ENCODE peak calls at places on chromosomes 16 and 17, in five cellular contexts. One of them, this sample, is unnamed.

GRCh38 chr16:351804-352520 is 561 bp downstream of the AXIN1 start:
- DNase-seq in PC-3: no peak
- DNase-seq in DND-41: no peak
- DNase-seq in cardiac muscle cell: no peak
- DNase-seq in tibial nerve: no peak
- DNase-seq in this sample: no peak

GRCh38 chr17:2933606-2934005 is 129.8 kb downstream of the OR1D5 start:
- DNase-seq in DND-41: no peak
- DNase-seq in tibial nerve: no peak
- DNase-seq in PC-3: no peak
- DNase-seq in cardiac muscle cell: no peak
- DNase-seq in this sample: no peak

GRCh38 chr16:28499854-28500253 is 5.4 kb downstream of the APOBR start:
- DNase-seq in tibial nerve: no peak
- DNase-seq in DND-41: no peak
- DNase-seq in PC-3: no peak
- DNase-seq in cardiac muscle cell: no peak
- DNase-seq in this sample: no peak

GRCh38 chr17:50111687-50112655 is 16.8 kb downstream of the PDK2 start:
- DNase-seq in cardiac muscle cell: no peak
- DNase-seq in tibial nerve: no peak
- DNase-seq in DND-41: no peak
- DNase-seq in PC-3: no peak
- DNase-seq in this sample: no peak

GRCh38 chr16:73052441-73053030 is 4.6 kb upstream of the ZFHX3 start:
- DNase-seq in PC-3: no peak
- DNase-seq in cardiac muscle cell: no peak
- DNase-seq in DND-41: no peak
- DNase-seq in tibial nerve: no peak
- DNase-seq in this sample: no peak

GRCh38 chr17:9072626-9073339 is 51.5 kb downstream of the NTN1 start:
- DNase-seq in PC-3: no peak
- DNase-seq in cardiac muscle cell: peak; percentile 27
- DNase-seq in tibial nerve: peak; percentile 51
- DNase-seq in DND-41: no peak
- DNase-seq in this sample: no peak

GRCh38 chr16:68216240-68216639 is 19.7 kb downstream of the ESRP2 start:
- DNase-seq in tibial nerve: no peak
- DNase-seq in PC-3: no peak
- DNase-seq in DND-41: no peak
- DNase-seq in cardiac muscle cell: no peak
- DNase-seq in this sample: no peak

GRCh38 chr17:52383493-52384100 is 225.1 kb upstream of the CA10 start:
- DNase-seq in cardiac muscle cell: peak; percentile 66
- DNase-seq in tibial nerve: peak; percentile 54
- DNase-seq in DND-41: peak; percentile 44
- DNase-seq in PC-3: peak; percentile 76
- DNase-seq in this sample: no peak

GRCh38 chr17:83178533-83179201 is 99.3 kb downstream of the METRNL start:
- DNase-seq in DND-41: no peak
- DNase-seq in tibial nerve: peak; percentile 4
- DNase-seq in PC-3: no peak
- DNase-seq in cardiac muscle cell: no peak
- DNase-seq in this sample: no peak

GRCh38 chr17:57662644-57663308 is 82.3 kb downstream of the CCDC182 start:
- DNase-seq in cardiac muscle cell: peak; percentile 99
- DNase-seq in PC-3: peak; percentile 100
- DNase-seq in DND-41: peak; percentile 62
- DNase-seq in tibial nerve: peak; percentile 81
- DNase-seq in this sample: peak; percentile 92

GRCh38 chr17:74445156-74445555 is 13.3 kb downstream of the GPRC5C start:
- DNase-seq in PC-3: no peak
- DNase-seq in tibial nerve: no peak
- DNase-seq in DND-41: no peak
- DNase-seq in cardiac muscle cell: no peak
- DNase-seq in this sample: no peak

GRCh38 chr17:50533720-50534148 is 1.2 kb downstream of the EPN3 start:
- DNase-seq in DND-41: no peak
- DNase-seq in tibial nerve: peak; percentile 60
- DNase-seq in PC-3: peak; percentile 63
- DNase-seq in cardiac muscle cell: peak; percentile 77
- DNase-seq in this sample: no peak

GRCh38 chr16:72985148-72985882 is 62.6 kb downstream of the ZFHX3 start:
- DNase-seq in DND-41: no peak
- DNase-seq in PC-3: no peak
- DNase-seq in tibial nerve: peak; percentile 94
- DNase-seq in cardiac muscle cell: peak; percentile 88
- DNase-seq in this sample: no peak

GRCh38 chr17:1899403-1900000 is 69.7 kb downstream of the RPA1 start:
- DNase-seq in tibial nerve: no peak
- DNase-seq in DND-41: no peak
- DNase-seq in cardiac muscle cell: no peak
- DNase-seq in PC-3: peak; percentile 10
- DNase-seq in this sample: no peak

GRCh38 chr16:19691161-19691850 is 26.7 kb downstream of the KNOP1 start:
- DNase-seq in cardiac muscle cell: no peak
- DNase-seq in tibial nerve: peak; percentile 24
- DNase-seq in DND-41: no peak
- DNase-seq in PC-3: peak; percentile 53
- DNase-seq in this sample: no peak

GRCh38 chr16:84700518-84701277 is 898 bp downstream of the USP10 start:
- DNase-seq in DND-41: peak; percentile 60
- DNase-seq in cardiac muscle cell: no peak
- DNase-seq in tibial nerve: peak; percentile 21
- DNase-seq in PC-3: peak; percentile 36
- DNase-seq in this sample: no peak

GRCh38 chr16:24748242-24748641 is 18.8 kb downstream of the TNRC6A start:
- DNase-seq in PC-3: peak; percentile 80
- DNase-seq in tibial nerve: peak; percentile 53
- DNase-seq in DND-41: no peak
- DNase-seq in cardiac muscle cell: peak; percentile 90
- DNase-seq in this sample: no peak

GRCh38 chr16:27529962-27530361 is 19.8 kb downstream of the GTF3C1 start:
- DNase-seq in cardiac muscle cell: peak; percentile 50
- DNase-seq in DND-41: no peak
- DNase-seq in tibial nerve: no peak
- DNase-seq in PC-3: peak; percentile 45
- DNase-seq in this sample: no peak

GRCh38 chr17:45225051-45225700 is 3.5 kb downstream of the FMNL1 start:
- DNase-seq in DND-41: peak; percentile 83
- DNase-seq in PC-3: peak; percentile 91
- DNase-seq in cardiac muscle cell: no peak
- DNase-seq in tibial nerve: no peak
- DNase-seq in this sample: no peak

GRCh38 chr16:66454751-66455150 is 27.7 kb downstream of the BEAN1 start:
- DNase-seq in tibial nerve: no peak
- DNase-seq in DND-41: no peak
- DNase-seq in PC-3: no peak
- DNase-seq in cardiac muscle cell: no peak
- DNase-seq in this sample: no peak

GRCh38 chr17:3012926-3013581 is 50.4 kb downstream of the OR1D5 start:
- DNase-seq in cardiac muscle cell: peak; percentile 76
- DNase-seq in tibial nerve: peak; percentile 58
- DNase-seq in PC-3: peak; percentile 56
- DNase-seq in DND-41: peak; percentile 52
- DNase-seq in this sample: no peak

GRCh38 chr16:83792391-83792790 is 15.4 kb upstream of the HSBP1 start:
- DNase-seq in cardiac muscle cell: no peak
- DNase-seq in DND-41: no peak
- DNase-seq in tibial nerve: no peak
- DNase-seq in PC-3: no peak
- DNase-seq in this sample: no peak

GRCh38 chr17:17030515-17031211 is 11.6 kb upstream of the MPRIP start:
- DNase-seq in cardiac muscle cell: no peak
- DNase-seq in PC-3: no peak
- DNase-seq in DND-41: no peak
- DNase-seq in tibial nerve: no peak
- DNase-seq in this sample: no peak

GRCh38 chr17:60604686-60605334 is 4.8 kb downstream of the PPM1D start:
- DNase-seq in PC-3: peak; percentile 25
- DNase-seq in cardiac muscle cell: peak; percentile 59
- DNase-seq in DND-41: no peak
- DNase-seq in tibial nerve: no peak
- DNase-seq in this sample: no peak

GRCh38 chr16:53022374-53022773 is 30.3 kb downstream of the CHD9NB start:
- DNase-seq in DND-41: peak; percentile 32
- DNase-seq in tibial nerve: no peak
- DNase-seq in PC-3: peak; percentile 53
- DNase-seq in cardiac muscle cell: peak; percentile 72
- DNase-seq in this sample: no peak

GRCh38 chr17:33945641-33946546 is 309.2 kb upstream of the CCL2 start:
- DNase-seq in tibial nerve: no peak
- DNase-seq in PC-3: no peak
- DNase-seq in DND-41: no peak
- DNase-seq in cardiac muscle cell: no peak
- DNase-seq in this sample: no peak

GRCh38 chr17:1043601-1044251 is 46.8 kb downstream of the TIMM22 start:
- DNase-seq in cardiac muscle cell: peak; percentile 68
- DNase-seq in tibial nerve: no peak
- DNase-seq in PC-3: no peak
- DNase-seq in DND-41: no peak
- DNase-seq in this sample: no peak

GRCh38 chr17:77716289-77716929 is 242.1 kb upstream of the TNRC6C start:
- DNase-seq in DND-41: no peak
- DNase-seq in PC-3: no peak
- DNase-seq in cardiac muscle cell: peak; percentile 47
- DNase-seq in tibial nerve: no peak
- DNase-seq in this sample: no peak

GRCh38 chr17:73430848-73431247 is 119.0 kb upstream of the CDC42EP4 start:
- DNase-seq in cardiac muscle cell: peak; percentile 29
- DNase-seq in DND-41: no peak
- DNase-seq in PC-3: peak; percentile 50
- DNase-seq in tibial nerve: no peak
- DNase-seq in this sample: no peak

DNA sequence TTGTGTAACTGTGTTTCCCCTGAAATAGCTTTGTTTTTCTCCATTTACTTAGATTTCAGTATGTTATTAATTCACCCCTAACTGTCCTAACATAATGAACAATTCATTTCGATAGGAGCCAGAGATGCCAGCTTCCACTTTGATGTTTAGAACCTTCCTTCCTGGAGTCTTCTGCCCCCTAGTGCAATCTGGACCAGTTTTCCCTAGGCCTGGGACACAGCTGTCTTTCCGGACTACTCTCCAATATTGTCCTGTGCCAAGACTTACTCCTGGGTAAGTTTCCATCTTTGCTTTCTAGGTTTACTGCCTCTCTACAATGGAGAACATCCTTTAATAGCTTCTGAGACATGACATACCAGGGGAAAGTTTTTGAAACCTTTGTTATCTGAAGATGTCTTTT is 12.8 kb downstream of the RECQL5 start:
- DNase-seq in tibial nerve: no peak
- DNase-seq in cardiac muscle cell: peak; percentile 15
- DNase-seq in PC-3: peak; percentile 64
- DNase-seq in DND-41: no peak
- DNase-seq in this sample: no peak
- TF ChIP-seq CTCF in tibial nerve: no peak
- TF ChIP-seq CTCF in cardiac muscle cell: no peak
- TF ChIP-seq CTCF in PC-3: peak; percentile 82
- TF ChIP-seq CTCF in DND-41: peak; percentile 7
- TF ChIP-seq CTCF in this sample: no peak

GRCh38 chr16:71474864-71475263 is 12.8 kb upstream of the ZNF23 start:
- DNase-seq in PC-3: peak; percentile 90
- DNase-seq in cardiac muscle cell: peak; percentile 47
- DNase-seq in tibial nerve: no peak
- DNase-seq in DND-41: no peak
- DNase-seq in this sample: no peak

GRCh38 chr16:71476457-71476856 is 12.7 kb downstream of the ZNF19 start:
- DNase-seq in DND-41: no peak
- DNase-seq in tibial nerve: no peak
- DNase-seq in cardiac muscle cell: no peak
- DNase-seq in PC-3: no peak
- DNase-seq in this sample: no peak

GRCh38 chr16:71484006-71484893 is 4.9 kb downstream of the ZNF19 start:
- DNase-seq in PC-3: peak; percentile 79
- DNase-seq in tibial nerve: peak; percentile 83
- DNase-seq in cardiac muscle cell: peak; percentile 97
- DNase-seq in DND-41: peak; percentile 83
- DNase-seq in this sample: peak; percentile 58

GRCh38 chr16:71482569-71482968 is 6.6 kb downstream of the ZNF19 start:
- DNase-seq in DND-41: no peak
- DNase-seq in cardiac muscle cell: no peak
- DNase-seq in tibial nerve: no peak
- DNase-seq in PC-3: no peak
- DNase-seq in this sample: no peak

DNA sequence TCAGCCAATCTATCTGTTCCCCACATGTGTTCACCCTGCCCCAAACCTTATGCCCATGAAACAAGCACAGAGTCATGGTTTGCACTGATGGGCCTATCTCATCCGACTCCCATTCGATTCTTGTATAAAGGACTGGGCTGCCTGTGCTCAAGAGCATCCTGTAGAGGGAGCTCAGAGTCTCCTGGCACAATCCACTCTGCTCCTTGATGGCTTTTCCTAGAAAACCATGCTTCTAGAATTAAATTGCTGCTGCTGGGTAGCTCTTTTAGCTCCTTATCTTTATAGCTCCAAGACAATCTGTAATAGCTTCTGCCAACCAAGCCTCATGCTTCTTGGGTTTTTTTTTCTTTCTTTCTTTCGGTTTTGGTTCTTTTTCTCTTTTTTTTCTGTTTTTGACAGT is 9.7 kb downstream of the ZNF19 start:
- DNase-seq in tibial nerve: no peak
- DNase-seq in cardiac muscle cell: peak; percentile 66
- DNase-seq in PC-3: peak; percentile 30
- DNase-seq in DND-41: peak; percentile 7
- DNase-seq in this sample: no peak
- TF ChIP-seq CTCF in tibial nerve: no peak
- TF ChIP-seq CTCF in cardiac muscle cell: peak; percentile 73
- TF ChIP-seq CTCF in PC-3: peak; percentile 56
- TF ChIP-seq CTCF in DND-41: peak; percentile 55
- TF ChIP-seq CTCF in this sample: no peak

DNA sequence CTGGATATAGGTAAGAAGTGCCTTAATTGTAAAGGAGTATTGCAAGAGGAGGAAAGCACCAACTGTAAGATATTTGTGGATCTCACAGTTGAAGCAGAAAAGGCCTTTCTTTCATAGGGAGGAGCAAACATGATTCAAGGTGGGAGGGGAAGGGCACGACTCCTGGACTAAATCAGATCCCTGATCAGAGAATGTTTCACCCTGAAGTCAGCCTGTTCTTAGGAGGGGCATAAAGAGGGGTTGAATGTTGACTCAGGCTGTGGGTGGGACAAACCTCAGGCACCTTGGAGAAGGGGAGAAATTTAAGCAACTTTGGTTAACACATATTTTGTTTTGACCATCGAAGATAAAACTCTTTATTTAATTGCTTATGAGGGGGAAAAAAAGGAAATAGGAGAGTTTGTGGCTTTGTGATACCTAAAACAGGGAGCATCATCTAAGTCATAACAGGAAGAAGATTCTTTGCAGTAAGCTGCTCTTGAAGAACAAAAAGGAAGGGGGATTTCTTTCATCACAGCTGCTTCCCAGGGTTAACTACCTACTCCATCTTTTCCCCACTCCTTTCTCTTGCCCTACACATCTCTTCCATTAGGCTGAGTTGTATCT is 158.6 kb upstream of the ZNF267 start:
- DNase-seq in cardiac muscle cell: peak; percentile 4
- DNase-seq in PC-3: no peak
- DNase-seq in DND-41: no peak
- DNase-seq in tibial nerve: no peak
- DNase-seq in this sample: no peak
- TF ChIP-seq CTCF in cardiac muscle cell: no peak
- TF ChIP-seq CTCF in PC-3: no peak
- TF ChIP-seq CTCF in DND-41: no peak
- TF ChIP-seq CTCF in tibial nerve: no peak
- TF ChIP-seq CTCF in this sample: no peak

GRCh38 chr17:66593116-66593515 is 241.8 kb upstream of the CACNG5 start:
- DNase-seq in DND-41: no peak
- DNase-seq in cardiac muscle cell: no peak
- DNase-seq in PC-3: no peak
- DNase-seq in tibial nerve: no peak
- DNase-seq in this sample: no peak
- TF ChIP-seq CTCF in DND-41: no peak
- TF ChIP-seq CTCF in cardiac muscle cell: no peak
- TF ChIP-seq CTCF in PC-3: no peak
- TF ChIP-seq CTCF in tibial nerve: no peak
- TF ChIP-seq CTCF in this sample: no peak

This sample was measured in omental fat pad.